ENCODE peak calls at places on chromosome 14, in ten cellular contexts. K, S, F, C, M, T, H, W, D and Z are unnamed samples.

GRCh38 chr14:42499137-42499536 is 892.5 kb downstream of the LRFN5 start:
- DNase-seq in S (no peak), M (no peak), F (no peak), D (no peak), C (no peak), W (no peak), H (no peak), K (no peak), T (no peak), Z (no peak)

GRCh38 chr14:22472935-22473854 is 115.8 kb downstream of the DAD1 start:
- DNase-seq in K (no peak), M (peak; percentile 33), D (peak; percentile 88), S (no peak), F (peak; percentile 69), W (peak; percentile 72), H (peak; percentile 72), C (peak; percentile 45), T (peak; percentile 54), Z (peak; percentile 57)

GRCh38 chr14:64337901-64338615 is 43.9 kb upstream of the ESR2 start:
- DNase-seq in M (peak; percentile 19), K (no peak), T (peak; percentile 46), H (peak; percentile 71), D (peak; percentile 60), W (peak; percentile 91), C (no peak), F (peak; percentile 62), S (no peak), Z (no peak)

GRCh38 chr14:104856869-104857860 is 7.9 kb upstream of the CEP170B start:
- DNase-seq in H (no peak), M (no peak), C (no peak), D (no peak), F (no peak), K (no peak), W (peak; percentile 32), S (no peak), T (peak; percentile 38), Z (no peak)

GRCh38 chr14:61640834-61641170 is 54.5 kb upstream of the HIF1A start:
- DNase-seq in M (no peak), F (no peak), T (no peak), K (no peak), H (no peak), W (no peak), S (no peak), D (no peak), C (no peak), Z (no peak)

GRCh38 chr14:53054457-53054856 is 98.7 kb downstream of the DDHD1 start:
- DNase-seq in M (no peak), F (peak; percentile 18), T (no peak), H (peak; percentile 17), S (no peak), W (no peak), C (no peak), K (no peak), D (no peak), Z (no peak)

GRCh38 chr14:66078031-66078430 is 408.1 kb upstream of the CCDC196 start:
- DNase-seq in C (no peak), S (no peak), H (no peak), D (no peak), K (no peak), M (no peak), W (no peak), F (no peak), T (no peak), Z (no peak)

GRCh38 chr14:51513281-51513680 is 138.4 kb upstream of the FRMD6 start:
- DNase-seq in M (no peak), C (no peak), T (no peak), F (no peak), W (no peak), S (no peak), H (no peak), D (no peak), K (no peak), Z (no peak)

GRCh38 chr14:73717247-73717646 is 3.1 kb upstream of the PNMA1 start:
- DNase-seq in M (no peak), W (no peak), T (no peak), D (no peak), F (peak; percentile 23), H (no peak), K (no peak), S (no peak), C (no peak), Z (no peak)

GRCh38 chr14:90654831-90655276 is 161.4 kb downstream of the TTC7B start:
- DNase-seq in C (no peak), W (no peak), F (peak; percentile 62), M (no peak), S (no peak), K (no peak), T (no peak), H (no peak), D (no peak), Z (no peak)

GRCh38 chr14:88411039-88411438 is 25.6 kb downstream of the SPATA7 start:
- DNase-seq in W (no peak), D (peak; percentile 30), M (no peak), T (no peak), F (no peak), C (no peak), K (no peak), H (no peak), S (no peak), Z (no peak)

GRCh38 chr14:24441904-24442239 is 704 bp downstream of the SDR39U1 start:
- DNase-seq in D (no peak), F (no peak), W (no peak), M (no peak), H (peak; percentile 46), T (peak; percentile 66), S (no peak), C (no peak), K (no peak), Z (no peak)

GRCh38 chr14:66709292-66709691 is 201.3 kb downstream of the GPHN start:
- DNase-seq in C (no peak), T (peak; percentile 28), M (no peak), F (peak; percentile 20), S (no peak), K (no peak), D (no peak), H (peak; percentile 3), W (no peak), Z (no peak)

GRCh38 chr14:99037777-99038176 is 234.2 kb downstream of the BCL11B start:
- DNase-seq in M (no peak), C (no peak), T (no peak), W (peak; percentile 48), D (no peak), K (no peak), S (no peak), F (no peak), H (no peak), Z (no peak)

GRCh38 chr14:82694820-82695219 is 1161.2 kb upstream of the SEL1L start:
- DNase-seq in K (no peak), W (no peak), D (no peak), M (no peak), F (no peak), T (peak; percentile 18), S (no peak), H (peak; percentile 39), C (no peak), Z (no peak)

GRCh38 chr14:89408907-89409675 is 7.9 kb downstream of the FOXN3 start:
- DNase-seq in W (no peak), H (no peak), K (no peak), M (no peak), C (no peak), D (no peak), T (peak; percentile 75), S (no peak), F (no peak), Z (no peak)

GRCh38 chr14:87002831-87003230 is 990.2 kb downstream of the GALC start:
- DNase-seq in K (no peak), S (no peak), H (no peak), D (no peak), W (no peak), F (no peak), T (no peak), M (no peak), C (no peak), Z (no peak)
- TF ChIP-seq CTCF in K (no peak), S (no peak), H (no peak), D (no peak), W (peak; percentile 27), F (no peak), T (no peak), M (no peak), C (no peak), Z (no peak)

DNA sequence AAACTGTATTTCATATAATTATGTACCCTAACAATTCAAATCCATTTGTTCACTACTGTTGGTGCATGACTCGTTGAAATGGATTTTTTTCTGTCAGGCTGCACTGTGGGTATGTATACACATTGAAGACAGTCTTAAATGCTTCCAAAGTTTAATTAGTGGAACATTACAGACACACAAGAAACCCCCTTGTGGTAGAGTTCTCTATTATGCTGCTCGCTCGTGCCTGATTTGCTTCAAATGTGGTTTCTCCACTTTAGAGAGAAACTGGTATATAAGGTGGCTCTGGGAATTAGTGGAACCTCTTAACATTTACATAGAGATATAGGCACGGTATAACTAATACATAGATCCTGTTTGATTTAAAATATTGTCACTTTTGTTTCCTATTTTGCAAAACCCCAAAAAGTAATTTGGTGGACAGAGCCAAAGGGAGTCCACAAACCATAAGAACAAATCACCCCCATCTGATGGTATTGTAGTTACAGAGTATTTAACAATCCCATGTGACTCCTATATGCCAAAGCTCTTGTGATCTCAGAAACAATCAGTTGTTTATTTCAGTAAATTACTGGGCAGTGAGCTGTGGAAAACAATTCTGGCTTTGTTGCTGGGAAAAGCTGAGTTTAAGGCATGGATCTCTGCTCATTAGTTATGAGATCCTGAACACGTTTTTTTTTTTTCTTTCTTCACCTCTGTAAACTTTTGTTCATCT is 159.5 kb downstream of the BRMS1L start:
- DNase-seq in M (no peak), S (no peak), T (no peak), C (no peak), K (no peak), D (peak; percentile 37), H (no peak), F (peak; percentile 4), W (peak; percentile 24), Z (no peak)
- TF ChIP-seq CTCF in M (no peak), S (no peak), T (no peak), C (no peak), K (no peak), D (no peak), H (no peak), F (peak; percentile 13), W (peak; percentile 17), Z (no peak)

DNA sequence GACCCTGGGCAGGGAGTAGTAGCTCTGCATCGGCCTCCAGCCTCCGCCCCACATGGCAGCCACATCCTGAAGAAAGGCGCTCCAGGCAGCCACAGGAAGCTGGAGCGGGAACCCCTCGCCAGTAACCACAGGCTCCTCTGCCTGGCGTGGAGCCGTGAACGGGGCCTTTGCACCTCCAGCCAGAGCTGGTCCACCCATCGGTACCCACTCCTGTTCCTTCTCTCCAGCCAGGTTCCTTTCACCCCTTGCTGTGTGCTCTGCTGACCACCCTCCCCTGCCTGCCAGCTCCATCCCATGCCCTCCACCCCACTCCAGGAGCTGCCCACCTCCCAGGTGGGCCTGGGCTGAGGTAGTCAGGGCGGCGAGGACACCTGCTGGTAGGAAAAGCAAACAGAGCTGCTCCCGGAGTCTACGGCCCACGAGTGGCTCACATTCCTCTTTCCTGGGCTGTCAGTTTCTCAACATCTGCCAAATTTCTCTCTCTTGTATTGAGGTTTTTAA is 2.7 kb downstream of the TGFB3 start:
- DNase-seq in T (peak; percentile 21), C (no peak), W (peak; percentile 60), S (no peak), F (peak; percentile 47), D (peak; percentile 27), M (no peak), K (peak; percentile 38), H (peak; percentile 34), Z (no peak)
- TF ChIP-seq CTCF in T (peak; percentile 50), C (peak; percentile 26), W (peak; percentile 67), S (peak; percentile 63), F (peak; percentile 76), D (peak; percentile 50), M (peak; percentile 25), K (no peak), H (peak; percentile 88), Z (no peak)

GRCh38 chr14:75794615-75795038 is 133.6 kb downstream of the TTLL5 start:
- DNase-seq in S (no peak), C (no peak), W (no peak), H (peak; percentile 57), F (peak; percentile 78), M (no peak), T (no peak), D (no peak), K (no peak), Z (no peak)
- TF ChIP-seq CTCF in S (peak; percentile 61), C (no peak), W (no peak), H (peak; percentile 70), F (peak; percentile 51), M (no peak), T (no peak), D (no peak), K (no peak), Z (no peak)